ENCODE peak calls at places on chromosomes 4 and X, in five cellular contexts. One of them, this sample, is unnamed.

GRCh38 chr4:118849867-118850812 is 14.2 kb upstream of the SEC24D start:
- DNase-seq in CD4-positive, alpha-beta memory T cell: peak; percentile 66
- DNase-seq in Right ventricle myocardium superior: no peak
- DNase-seq in activated effector memory CD4-positive, alpha-beta T cell treated with Interleukin-2 at 50 U/mL for 16 hours: no peak
- DNase-seq in left ventricle myocardium superior: no peak
- DNase-seq in this sample: peak; percentile 3

GRCh38 chrX:136115124-136115908 is 32.0 kb upstream of the FHL1 start:
- DNase-seq in CD4-positive, alpha-beta memory T cell: no peak
- DNase-seq in Right ventricle myocardium superior: no peak
- DNase-seq in activated effector memory CD4-positive, alpha-beta T cell treated with Interleukin-2 at 50 U/mL for 16 hours: no peak
- DNase-seq in left ventricle myocardium superior: no peak
- DNase-seq in this sample: no peak

GRCh38 chrX:16204538-16204937 is 37.3 kb downstream of the MAGEB17 start:
- DNase-seq in CD4-positive, alpha-beta memory T cell: no peak
- DNase-seq in Right ventricle myocardium superior: no peak
- DNase-seq in activated effector memory CD4-positive, alpha-beta T cell treated with Interleukin-2 at 50 U/mL for 16 hours: no peak
- DNase-seq in left ventricle myocardium superior: no peak
- DNase-seq in this sample: no peak

GRCh38 chr4:184012937-184013336 is 107.8 kb downstream of the STOX2 start:
- DNase-seq in CD4-positive, alpha-beta memory T cell: no peak
- DNase-seq in Right ventricle myocardium superior: no peak
- DNase-seq in activated effector memory CD4-positive, alpha-beta T cell treated with Interleukin-2 at 50 U/mL for 16 hours: no peak
- DNase-seq in left ventricle myocardium superior: no peak
- DNase-seq in this sample: no peak

GRCh38 chrX:153640045-153640686 is 6.8 kb upstream of the DUSP9 start:
- DNase-seq in CD4-positive, alpha-beta memory T cell: no peak
- DNase-seq in Right ventricle myocardium superior: no peak
- DNase-seq in activated effector memory CD4-positive, alpha-beta T cell treated with Interleukin-2 at 50 U/mL for 16 hours: no peak
- DNase-seq in left ventricle myocardium superior: no peak
- DNase-seq in this sample: no peak

GRCh38 chrX:41561045-41561444 is 113.9 kb downstream of the NYX start:
- DNase-seq in CD4-positive, alpha-beta memory T cell: peak; percentile 40
- DNase-seq in Right ventricle myocardium superior: no peak
- DNase-seq in activated effector memory CD4-positive, alpha-beta T cell treated with Interleukin-2 at 50 U/mL for 16 hours: peak; percentile 9
- DNase-seq in left ventricle myocardium superior: no peak
- DNase-seq in this sample: peak; percentile 22

GRCh38 chrX:19593684-19594083 is 78.4 kb upstream of the MAP3K15 start:
- DNase-seq in CD4-positive, alpha-beta memory T cell: peak; percentile 36
- DNase-seq in Right ventricle myocardium superior: no peak
- DNase-seq in activated effector memory CD4-positive, alpha-beta T cell treated with Interleukin-2 at 50 U/mL for 16 hours: no peak
- DNase-seq in left ventricle myocardium superior: no peak
- DNase-seq in this sample: no peak

GRCh38 chrX:1384738-1385250 is 7.1 kb downstream of the SLC25A6 start:
- DNase-seq in CD4-positive, alpha-beta memory T cell: no peak
- DNase-seq in Right ventricle myocardium superior: peak; percentile 33
- DNase-seq in activated effector memory CD4-positive, alpha-beta T cell treated with Interleukin-2 at 50 U/mL for 16 hours: no peak
- DNase-seq in left ventricle myocardium superior: peak; percentile 35
- DNase-seq in this sample: no peak

GRCh38 chrX:39491548-39492297 is 606.0 kb downstream of the BCOR start:
- DNase-seq in CD4-positive, alpha-beta memory T cell: peak; percentile 55
- DNase-seq in Right ventricle myocardium superior: no peak
- DNase-seq in activated effector memory CD4-positive, alpha-beta T cell treated with Interleukin-2 at 50 U/mL for 16 hours: peak; percentile 21
- DNase-seq in left ventricle myocardium superior: no peak
- DNase-seq in this sample: peak; percentile 12

GRCh38 chrX:2410279-2411020 is 90.3 kb downstream of the DHRSX start:
- DNase-seq in CD4-positive, alpha-beta memory T cell: no peak
- DNase-seq in Right ventricle myocardium superior: no peak
- DNase-seq in activated effector memory CD4-positive, alpha-beta T cell treated with Interleukin-2 at 50 U/mL for 16 hours: no peak
- DNase-seq in left ventricle myocardium superior: no peak
- DNase-seq in this sample: no peak

GRCh38 chrX:36957425-36958328 is 50.5 kb upstream of the FAM47C start:
- DNase-seq in CD4-positive, alpha-beta memory T cell: no peak
- DNase-seq in Right ventricle myocardium superior: no peak
- DNase-seq in activated effector memory CD4-positive, alpha-beta T cell treated with Interleukin-2 at 50 U/mL for 16 hours: no peak
- DNase-seq in left ventricle myocardium superior: no peak
- DNase-seq in this sample: no peak

GRCh38 chr4:20248155-20248558 is 3.5 kb upstream of the SLIT2 start:
- DNase-seq in CD4-positive, alpha-beta memory T cell: no peak
- DNase-seq in Right ventricle myocardium superior: no peak
- DNase-seq in activated effector memory CD4-positive, alpha-beta T cell treated with Interleukin-2 at 50 U/mL for 16 hours: no peak
- DNase-seq in left ventricle myocardium superior: no peak
- DNase-seq in this sample: no peak

GRCh38 chrX:88881536-88881935 is 134.5 kb downstream of the CPXCR1 start:
- DNase-seq in CD4-positive, alpha-beta memory T cell: no peak
- DNase-seq in Right ventricle myocardium superior: no peak
- DNase-seq in activated effector memory CD4-positive, alpha-beta T cell treated with Interleukin-2 at 50 U/mL for 16 hours: no peak
- DNase-seq in left ventricle myocardium superior: no peak
- DNase-seq in this sample: no peak

GRCh38 chr4:145289403-145290076 is 109.2 kb upstream of the OTUD4 start:
- DNase-seq in CD4-positive, alpha-beta memory T cell: no peak
- DNase-seq in Right ventricle myocardium superior: no peak
- DNase-seq in activated effector memory CD4-positive, alpha-beta T cell treated with Interleukin-2 at 50 U/mL for 16 hours: no peak
- DNase-seq in left ventricle myocardium superior: no peak
- DNase-seq in this sample: no peak

GRCh38 chr4:110953898-110954297 is 331.0 kb upstream of the PITX2 start:
- DNase-seq in CD4-positive, alpha-beta memory T cell: no peak
- DNase-seq in Right ventricle myocardium superior: no peak
- DNase-seq in activated effector memory CD4-positive, alpha-beta T cell treated with Interleukin-2 at 50 U/mL for 16 hours: no peak
- DNase-seq in left ventricle myocardium superior: no peak
- DNase-seq in this sample: no peak

GRCh38 chr4:30429813-30430466 is 290.2 kb upstream of the PCDH7 start:
- DNase-seq in CD4-positive, alpha-beta memory T cell: no peak
- DNase-seq in Right ventricle myocardium superior: no peak
- DNase-seq in activated effector memory CD4-positive, alpha-beta T cell treated with Interleukin-2 at 50 U/mL for 16 hours: no peak
- DNase-seq in left ventricle myocardium superior: no peak
- DNase-seq in this sample: no peak

GRCh38 chr4:17475481-17475880 is 36.4 kb downstream of the QDPR start:
- DNase-seq in CD4-positive, alpha-beta memory T cell: no peak
- DNase-seq in Right ventricle myocardium superior: no peak
- DNase-seq in activated effector memory CD4-positive, alpha-beta T cell treated with Interleukin-2 at 50 U/mL for 16 hours: no peak
- DNase-seq in left ventricle myocardium superior: no peak
- DNase-seq in this sample: no peak

GRCh38 chrX:39616098-39616729 is 481.5 kb downstream of the BCOR start:
- DNase-seq in CD4-positive, alpha-beta memory T cell: no peak
- DNase-seq in Right ventricle myocardium superior: no peak
- DNase-seq in activated effector memory CD4-positive, alpha-beta T cell treated with Interleukin-2 at 50 U/mL for 16 hours: no peak
- DNase-seq in left ventricle myocardium superior: no peak
- DNase-seq in this sample: no peak

GRCh38 chr4:76836860-76837564 is 60.9 kb downstream of the SOWAHB start:
- DNase-seq in CD4-positive, alpha-beta memory T cell: no peak
- DNase-seq in Right ventricle myocardium superior: no peak
- DNase-seq in activated effector memory CD4-positive, alpha-beta T cell treated with Interleukin-2 at 50 U/mL for 16 hours: no peak
- DNase-seq in left ventricle myocardium superior: no peak
- DNase-seq in this sample: no peak

GRCh38 chr4:8381814-8382581 is 58.5 kb downstream of the ACOX3 start:
- DNase-seq in CD4-positive, alpha-beta memory T cell: no peak
- DNase-seq in Right ventricle myocardium superior: no peak
- DNase-seq in activated effector memory CD4-positive, alpha-beta T cell treated with Interleukin-2 at 50 U/mL for 16 hours: no peak
- DNase-seq in left ventricle myocardium superior: peak; percentile 42
- DNase-seq in this sample: no peak

GRCh38 chrX:37491686-37492085 is 79.8 kb upstream of the LANCL3 start:
- DNase-seq in CD4-positive, alpha-beta memory T cell: no peak
- DNase-seq in Right ventricle myocardium superior: no peak
- DNase-seq in activated effector memory CD4-positive, alpha-beta T cell treated with Interleukin-2 at 50 U/mL for 16 hours: no peak
- DNase-seq in left ventricle myocardium superior: no peak
- DNase-seq in this sample: no peak

GRCh38 chrX:79259073-79259689 is 108.0 kb downstream of the ITM2A start:
- DNase-seq in CD4-positive, alpha-beta memory T cell: peak; percentile 81
- DNase-seq in Right ventricle myocardium superior: peak; percentile 25
- DNase-seq in activated effector memory CD4-positive, alpha-beta T cell treated with Interleukin-2 at 50 U/mL for 16 hours: peak; percentile 6
- DNase-seq in left ventricle myocardium superior: no peak
- DNase-seq in this sample: peak; percentile 24

GRCh38 chrX:130801901-130802300 is 101.1 kb downstream of the ENOX2 start:
- DNase-seq in CD4-positive, alpha-beta memory T cell: no peak
- DNase-seq in Right ventricle myocardium superior: no peak
- DNase-seq in activated effector memory CD4-positive, alpha-beta T cell treated with Interleukin-2 at 50 U/mL for 16 hours: no peak
- DNase-seq in left ventricle myocardium superior: no peak
- DNase-seq in this sample: no peak

GRCh38 chr4:94559351-94559806 is 107.6 kb downstream of the PDLIM5 start:
- DNase-seq in CD4-positive, alpha-beta memory T cell: no peak
- DNase-seq in Right ventricle myocardium superior: no peak
- DNase-seq in activated effector memory CD4-positive, alpha-beta T cell treated with Interleukin-2 at 50 U/mL for 16 hours: no peak
- DNase-seq in left ventricle myocardium superior: no peak
- DNase-seq in this sample: no peak

GRCh38 chrX:153351981-153352380 is 18.0 kb downstream of the ZNF275 start:
- DNase-seq in CD4-positive, alpha-beta memory T cell: no peak
- DNase-seq in Right ventricle myocardium superior: no peak
- DNase-seq in activated effector memory CD4-positive, alpha-beta T cell treated with Interleukin-2 at 50 U/mL for 16 hours: no peak
- DNase-seq in left ventricle myocardium superior: no peak
- DNase-seq in this sample: no peak

GRCh38 chr4:40718571-40718970 is 31.2 kb upstream of the NSUN7 start:
- DNase-seq in CD4-positive, alpha-beta memory T cell: no peak
- DNase-seq in Right ventricle myocardium superior: no peak
- DNase-seq in activated effector memory CD4-positive, alpha-beta T cell treated with Interleukin-2 at 50 U/mL for 16 hours: no peak
- DNase-seq in left ventricle myocardium superior: no peak
- DNase-seq in this sample: no peak

This sample was measured in T-helper 22 cell.